ENCODE peak calls at places on chromosomes 13 and 19, in eight cellular contexts. V, R, C, D, E, S, O and Q are unnamed samples.

GRCh38 chr13:111184685-111185401 is 69.7 kb downstream of the ARHGEF7 start:
- DNase-seq in O (peak), C (peak), V (peak), R (no peak), D (peak), E (no peak), S (peak), Q (no peak)

GRCh38 chr13:87986639-87987250 is 315.6 kb downstream of the SLITRK5 start:
- DNase-seq in R (no peak), S (no peak), O (no peak), E (no peak), C (no peak), D (no peak), V (no peak), Q (no peak)

GRCh38 chr19:40744554-40745401 is 5.5 kb downstream of the ACTMAP start:
- DNase-seq in R (no peak), C (no peak), S (peak), V (peak), O (no peak), D (no peak), E (no peak), Q (no peak)

GRCh38 chr19:13099073-13099999 is 3.3 kb downstream of the LYL1 start:
- DNase-seq in S (peak), D (peak), C (peak), V (peak), O (peak), E (peak), R (no peak), Q (no peak)

GRCh38 chr13:110799246-110800236 is 86.0 kb downstream of the ING1 start:
- DNase-seq in R (no peak), O (no peak), C (no peak), S (no peak), D (no peak), E (no peak), V (no peak), Q (no peak)

GRCh38 chr19:1354496-1355257 is 29.0 kb upstream of the NDUFS7 start:
- DNase-seq in R (peak), D (peak), E (peak), V (peak), O (peak), S (peak), C (peak), Q (peak)

GRCh38 chr13:37878496-37878895 is 8.9 kb upstream of the TRPC4 start:
- DNase-seq in S (no peak), R (no peak), O (no peak), V (no peak), E (no peak), D (no peak), C (no peak), Q (no peak)

GRCh38 chr13:90485441-90485840 is 862.0 kb upstream of the MIR17HG start:
- DNase-seq in E (no peak), D (no peak), O (no peak), V (no peak), C (no peak), R (no peak), S (no peak), Q (peak)

GRCh38 chr19:12782424-12783225 is 7.3 kb upstream of the HOOK2 start:
- DNase-seq in R (no peak), E (peak), S (peak), D (peak), C (peak), V (peak), O (peak), Q (peak)

GRCh38 chr13:109647046-109647445 is 139.3 kb downstream of the IRS2 start:
- DNase-seq in E (no peak), O (no peak), S (no peak), D (no peak), R (no peak), C (no peak), V (no peak), Q (no peak)

GRCh38 chr13:50025446-50025845 is 10.2 kb downstream of the KCNRG start:
- DNase-seq in E (no peak), V (no peak), C (no peak), S (no peak), D (no peak), R (no peak), O (no peak), Q (no peak)

GRCh38 chr13:25168800-25169199 is 3.3 kb downstream of the AMER2 start:
- DNase-seq in C (no peak), D (no peak), R (no peak), S (no peak), E (no peak), O (no peak), V (no peak), Q (no peak)

GRCh38 chr13:90757127-90757680 is 590.3 kb upstream of the MIR17HG start:
- DNase-seq in V (no peak), R (no peak), C (no peak), E (no peak), D (no peak), O (no peak), S (no peak), Q (no peak)